ENCODE peak calls at places on chromosome 2, in five cellular contexts. G, U, Q, A and T are unnamed samples.
A peak's percentile ranks its signal among the peaks of the same experiment; 100 is the strongest.

GRCh38 chr2:161571051-161571429 is 53.2 kb upstream of the SLC4A10 start:
- DNase-seq in A (no peak), G (no peak), Q (no peak), U (no peak), T (no peak)

GRCh38 chr2:163919717-163920116 is 183.9 kb upstream of the FIGN start:
- DNase-seq in Q (no peak), U (no peak), A (no peak), G (no peak), T (no peak)

GRCh38 chr2:41992700-41993070 is 55.1 kb upstream of the PKDCC start:
- DNase-seq in G (no peak), Q (no peak), U (no peak), A (no peak), T (no peak)

GRCh38 chr2:230757476-230757875 is 44.8 kb downstream of the CAB39 start:
- DNase-seq in G (no peak), A (no peak), Q (peak; percentile 50), U (no peak), T (no peak)

GRCh38 chr2:63903003-63903402 is 61.3 kb downstream of the UGP2 start:
- DNase-seq in G (no peak), U (no peak), Q (no peak), A (no peak), T (no peak)

GRCh38 chr2:48607307-48608014 is 10.2 kb upstream of the GTF2A1L start:
- DNase-seq in Q (peak; percentile 66), A (no peak), G (no peak), U (no peak), T (no peak)

GRCh38 chr2:62142054-62142453 is 53.9 kb upstream of the B3GNT2 start:
- DNase-seq in Q (no peak), G (no peak), A (no peak), U (peak; percentile 50), T (no peak)

GRCh38 chr2:163717993-163718680 is 17.7 kb downstream of the FIGN start:
- DNase-seq in U (no peak), A (no peak), Q (no peak), G (no peak), T (no peak)

GRCh38 chr2:43132523-43133301 is 93.7 kb downstream of the ZFP36L2 start:
- DNase-seq in U (no peak), Q (no peak), A (peak; percentile 76), G (no peak), T (no peak)

GRCh38 chr2:66103581-66103980 is 331.3 kb upstream of the MEIS1 start:
- DNase-seq in G (no peak), A (no peak), U (no peak), Q (no peak), T (no peak)

GRCh38 chr2:173574713-173575112 is 220.0 kb downstream of the CDCA7 start:
- DNase-seq in Q (peak; percentile 69), U (no peak), A (no peak), G (no peak), T (no peak)

GRCh38 chr2:202870431-202871160 is 970 bp downstream of the ICA1L start:
- DNase-seq in U (peak; percentile 60), G (no peak), Q (peak; percentile 86), A (peak; percentile 80), T (peak; percentile 56)
- H3K27ac ChIP-seq in U (peak overlapping the region; percentile 64), G (peak overlapping the region; percentile 53), Q (peak overlapping the region; percentile 38), A (peak overlapping the region; percentile 60), T (peak overlapping the region; percentile 60)

GRCh38 chr2:124320072-124320471 is 295.0 kb downstream of the CNTNAP5 start:
- DNase-seq in G (no peak), A (no peak), U (no peak), Q (no peak), T (no peak)
- H3K27me3 ChIP-seq in G (no peaks in the 10 kb centered on the region), A (no peaks in the 10 kb centered on the region), U (no peaks in the 10 kb centered on the region), Q (no peaks in the 10 kb centered on the region), T (no peaks in the 10 kb centered on the region)

GRCh38 chr2:239552213-239552926 is 151.6 kb upstream of the HDAC4 start:
- DNase-seq in G (no peak), Q (no peak), U (no peak), A (no peak), T (no peak)
- H3K4me1 ChIP-seq in G (no peaks in the 10 kb centered on the region), Q (peaks cover 4% of the 10 kb centered on the region), U (no peaks in the 10 kb centered on the region), A (peaks cover 4% of the 10 kb centered on the region), T (no peaks in the 10 kb centered on the region)

GRCh38 chr2:75606851-75607798 is 39.5 kb upstream of the MRPL19 start:
- DNase-seq in U (no peak), A (no peak), Q (peak; percentile 50), G (no peak), T (no peak)
- H3K27ac ChIP-seq in U (no peak overlapping the region), A (no peak overlapping the region), Q (peak overlapping the region; percentile 93), G (no peak overlapping the region), T (no peak overlapping the region)

DNA sequence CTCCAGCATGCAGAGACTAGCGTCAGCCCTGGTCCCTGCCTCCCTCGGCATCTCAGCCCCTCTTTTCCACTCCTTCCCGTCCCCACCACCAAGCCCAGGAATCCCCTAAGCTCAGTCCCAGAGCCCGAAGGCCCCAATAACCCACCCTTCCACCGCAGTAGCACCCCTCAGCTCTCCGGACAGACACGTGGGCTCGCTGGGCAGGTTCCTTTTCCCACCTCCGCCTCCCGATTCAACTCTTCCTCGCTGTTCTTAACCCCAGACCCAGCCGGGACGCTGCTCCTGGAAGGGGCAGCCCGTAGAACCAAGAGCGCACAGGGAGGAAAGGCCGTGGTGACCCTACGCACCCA is 1.4 kb downstream of the IHH start:
- DNase-seq in G (no peak), A (no peak), Q (no peak), U (no peak), T (no peak)
- H3K27me3 ChIP-seq in G (peaks cover 28% of the 10 kb centered on the region), A (peaks cover 29% of the 10 kb centered on the region), Q (peaks cover 46% of the 10 kb centered on the region), U (peaks cover 88% of the 10 kb centered on the region), T (peaks cover 16% of the 10 kb centered on the region)

GRCh38 chr2:37342636-37343211 is 1.7 kb upstream of the QPCT start:
- DNase-seq in A (no peak), G (no peak), Q (no peak), U (no peak), T (no peak)

GRCh38 chr2:37344453-37345361 is at the start of gene QPCT:
- DNase-seq in U (peak; percentile 48), G (no peak), Q (no peak), A (peak; percentile 78), T (peak; percentile 46)

GRCh38 chr2:37340637-37341036 is 3.8 kb upstream of the QPCT start:
- DNase-seq in Q (no peak), A (no peak), G (no peak), U (no peak), T (no peak)

GRCh38 chr2:37348155-37348554 is 3.7 kb downstream of the QPCT start:
- DNase-seq in A (no peak), U (no peak), Q (no peak), G (no peak), T (no peak)

DNA sequence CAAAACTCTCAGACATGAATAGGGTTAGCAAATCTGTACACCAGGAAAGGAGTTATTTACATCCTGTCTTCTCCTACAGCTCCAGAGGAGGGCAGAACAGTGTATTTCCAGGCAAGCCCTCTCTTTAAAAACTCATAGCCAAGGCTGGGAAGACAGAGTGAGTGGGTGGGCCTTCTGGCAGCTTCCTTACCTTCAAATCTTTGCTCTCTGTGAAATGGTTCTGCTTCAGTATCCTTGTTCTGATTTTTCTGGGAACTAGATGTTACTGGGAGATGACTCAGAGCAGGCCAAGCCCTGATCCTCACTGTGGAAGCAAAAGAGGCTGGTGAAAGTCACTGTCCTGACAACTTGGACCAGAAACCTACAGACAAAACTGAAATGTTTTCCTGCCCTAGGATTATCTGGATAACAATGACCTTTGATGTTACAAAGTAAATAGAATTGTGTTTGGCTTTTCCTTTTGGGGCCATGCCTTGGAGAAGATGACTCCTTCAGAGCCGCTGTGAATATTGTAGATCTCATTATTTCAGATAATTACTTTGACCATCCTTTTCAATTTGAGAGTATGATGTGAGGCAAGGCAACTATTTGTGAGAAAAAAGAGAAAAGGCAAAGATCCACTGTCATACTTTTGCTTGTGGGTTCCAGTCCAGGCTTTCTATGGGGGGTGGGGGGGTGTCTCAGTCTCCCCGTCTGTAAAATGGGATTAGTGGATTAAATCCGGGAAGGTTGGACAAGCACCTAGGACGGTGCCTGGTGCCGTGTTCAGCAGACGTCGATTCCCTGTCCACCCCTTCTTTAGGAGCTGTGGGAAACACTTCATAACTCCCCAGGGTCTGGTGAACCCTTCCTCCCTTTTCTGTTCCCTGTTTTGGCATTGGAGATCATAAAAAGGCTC is 644 bp upstream of the QPCT start:
- DNase-seq in G (no peak), Q (peak; percentile 31), U (peak; percentile 30), A (no peak), T (no peak)
- H3K4me1 ChIP-seq in G (no peaks in the 10 kb centered on the region), Q (no peaks in the 10 kb centered on the region), U (no peaks in the 10 kb centered on the region), A (peaks cover 4% of the 10 kb centered on the region), T (peaks cover 4% of the 10 kb centered on the region)